ENCODE peak calls at places on chromosomes 1 and 21, in ten cellular contexts. C is GM10248, Q is HEK293T, S is Right ventricle myocardium inferior, G is OCI-LY7, D is dorsolateral prefrontal cortex, K is MCF 10A, B is hypothalamus, Y is NCI-H1048, H is Right ventricle myocardium superior. M is an unnamed sample.

GRCh38 chr1:155173478-155174333 is at the start of gene TRIM46:
- DNase-seq in D (peak; percentile 78), K (no peak), S (no peak), B (no peak), Q (peak; percentile 67), C (peak; percentile 78), H (no peak), G (peak; percentile 72), Y (no peak), M (peak; percentile 48)

GRCh38 chr1:246284021-246284420 is 223.1 kb downstream of the SMYD3 start:
- DNase-seq in C (no peak), Q (no peak), G (no peak), Y (no peak), H (no peak), S (no peak), B (no peak), D (no peak), K (no peak), M (no peak)

GRCh38 chr1:182315157-182315556 is 76.4 kb downstream of the GLUL start:
- DNase-seq in D (no peak), B (no peak), S (no peak), K (no peak), C (no peak), Y (no peak), Q (no peak), G (no peak), H (no peak), M (no peak)

GRCh38 chr1:116824631-116825399 is 70.6 kb downstream of the CD2 start:
- DNase-seq in Y (no peak), D (no peak), B (no peak), G (no peak), C (no peak), S (no peak), Q (no peak), H (no peak), K (no peak), M (no peak)

GRCh38 chr1:64302194-64302593 is 98.8 kb downstream of the UBE2U start:
- DNase-seq in K (no peak), C (no peak), S (no peak), D (no peak), Y (no peak), H (no peak), G (no peak), Q (no peak), B (no peak), M (no peak)

GRCh38 chr1:109792056-109792831 is 28.5 kb upstream of the EPS8L3 start:
- DNase-seq in G (no peak), S (peak; percentile 84), Q (peak; percentile 60), K (peak; percentile 82), B (no peak), D (peak; percentile 72), Y (no peak), H (peak; percentile 77), C (no peak), M (no peak)

GRCh38 chr1:10795305-10796021 is 983 bp downstream of the CASZ1 start:
- DNase-seq in B (no peak), H (no peak), Q (no peak), S (no peak), Y (no peak), G (no peak), C (no peak), K (no peak), D (no peak), M (no peak)

GRCh38 chr1:182617075-182617429 is 12.9 kb upstream of the RGS16 start:
- DNase-seq in Y (no peak), Q (no peak), S (no peak), G (no peak), K (no peak), D (no peak), C (no peak), H (no peak), B (no peak), M (no peak)

GRCh38 chr21:45901061-45901690 is 80.4 kb upstream of the COL6A1 start:
- DNase-seq in K (no peak), B (no peak), D (peak; percentile 27), S (no peak), G (no peak), C (no peak), Q (no peak), Y (no peak), H (no peak), M (no peak)

GRCh38 chr1:21775985-21776562 is 6.9 kb downstream of the USP48 start:
- DNase-seq in C (no peak), D (no peak), H (no peak), K (no peak), S (no peak), Q (no peak), Y (no peak), G (no peak), B (no peak), M (no peak)

GRCh38 chr1:76142771-76143540 is 68.4 kb downstream of the ST6GALNAC3 start:
- DNase-seq in C (no peak), B (no peak), K (no peak), G (no peak), Q (no peak), D (no peak), H (no peak), Y (no peak), S (no peak), M (no peak)

GRCh38 chr1:157505481-157506272 is 46.6 kb downstream of the FCRL5 start:
- DNase-seq in S (peak; percentile 63), Q (peak; percentile 75), H (peak; percentile 46), Y (peak; percentile 36), C (peak; percentile 75), K (peak; percentile 78), D (peak; percentile 61), B (no peak), G (peak; percentile 87), M (no peak)

GRCh38 chr1:149936992-149937705 is 470 bp upstream of the MTMR11 start:
- DNase-seq in D (no peak), Q (no peak), S (no peak), G (no peak), K (peak; percentile 96), C (no peak), H (no peak), Y (no peak), B (no peak), M (no peak)

GRCh38 chr1:108719654-108720435 is 7.1 kb downstream of the FNDC7 start:
- DNase-seq in D (no peak), C (no peak), G (no peak), K (peak; percentile 88), S (no peak), Q (no peak), Y (no peak), H (no peak), B (no peak), M (no peak)

GRCh38 chr21:16554522-16554921 is 824.7 kb downstream of the USP25 start:
- DNase-seq in Y (no peak), K (no peak), G (no peak), B (no peak), Q (no peak), S (peak; percentile 66), H (peak; percentile 50), D (no peak), C (no peak), M (no peak)

GRCh38 chr1:183259886-183260285 is 73.8 kb downstream of the LAMC2 start:
- DNase-seq in S (no peak), Q (no peak), Y (no peak), H (no peak), D (no peak), G (no peak), B (no peak), K (no peak), C (no peak), M (no peak)

GRCh38 chr21:15140321-15141019 is 75.7 kb upstream of the NRIP1 start:
- DNase-seq in G (no peak), D (no peak), S (no peak), Q (no peak), Y (no peak), C (no peak), B (no peak), K (no peak), H (no peak), M (no peak)

GRCh38 chr1:121587777-121588176 is 403.0 kb downstream of the SRGAP2C start:
- DNase-seq in K (no peak), Y (no peak), H (no peak), C (no peak), G (no peak), D (no peak), Q (no peak), B (no peak), S (no peak), M (no peak)

GRCh38 chr1:179798864-179799516 is 55.9 kb downstream of the FAM163A start:
- DNase-seq in H (no peak), B (no peak), Q (no peak), C (no peak), S (no peak), D (no peak), K (no peak), Y (no peak), G (no peak), M (no peak)

GRCh38 chr1:76950306-76950705 is 83.0 kb downstream of the ST6GALNAC5 start:
- DNase-seq in D (no peak), K (no peak), Y (no peak), S (no peak), C (no peak), G (no peak), Q (no peak), B (no peak), H (no peak), M (no peak)

GRCh38 chr1:223147409-223147808 is 4.4 kb upstream of the TLR5 start:
- DNase-seq in H (no peak), G (no peak), S (no peak), D (no peak), Q (no peak), K (no peak), C (no peak), Y (no peak), B (no peak), M (no peak)

GRCh38 chr1:232851532-232851931 is 46.3 kb downstream of the MAP10 start:
- DNase-seq in D (no peak), C (no peak), Q (no peak), H (no peak), B (no peak), G (no peak), Y (no peak), S (no peak), K (no peak), M (no peak)